ENCODE peak calls at places on chromosomes 7 and 10, in seven cellular contexts. One of them, this sample, is unnamed.

GRCh38 chr7:95608344-95609173 is 12.2 kb upstream of the PDK4 start:
- DNase-seq in IMR-90: peak; percentile 93
- DNase-seq in left ventricle myocardium inferior: peak; percentile 93
- DNase-seq in kidney: peak; percentile 97
- DNase-seq in uterus: peak; percentile 88
- DNase-seq in upper lobe of left lung: peak; percentile 97
- DNase-seq in CD8-positive, alpha-beta T cell: no peak
- DNase-seq in this sample: peak; percentile 86

GRCh38 chr10:73763343-73763742 is 18.5 kb upstream of the CHCHD1 start:
- DNase-seq in IMR-90: no peak
- DNase-seq in left ventricle myocardium inferior: no peak
- DNase-seq in kidney: no peak
- DNase-seq in uterus: no peak
- DNase-seq in upper lobe of left lung: no peak
- DNase-seq in CD8-positive, alpha-beta T cell: peak; percentile 23
- DNase-seq in this sample: no peak

GRCh38 chr7:122989577-122989976 is 5.9 kb downstream of the TAS2R16 start:
- DNase-seq in IMR-90: no peak
- DNase-seq in left ventricle myocardium inferior: no peak
- DNase-seq in kidney: no peak
- DNase-seq in uterus: no peak
- DNase-seq in upper lobe of left lung: no peak
- DNase-seq in CD8-positive, alpha-beta T cell: no peak
- DNase-seq in this sample: no peak

GRCh38 chr7:88169717-88170320 is 50.0 kb downstream of the SRI start:
- DNase-seq in IMR-90: peak; percentile 5
- DNase-seq in left ventricle myocardium inferior: no peak
- DNase-seq in kidney: no peak
- DNase-seq in uterus: no peak
- DNase-seq in upper lobe of left lung: no peak
- DNase-seq in CD8-positive, alpha-beta T cell: no peak
- DNase-seq in this sample: no peak

GRCh38 chr7:13231216-13231615 is 543.8 kb downstream of the ARL4A start:
- DNase-seq in IMR-90: no peak
- DNase-seq in left ventricle myocardium inferior: no peak
- DNase-seq in kidney: no peak
- DNase-seq in uterus: no peak
- DNase-seq in upper lobe of left lung: no peak
- DNase-seq in CD8-positive, alpha-beta T cell: no peak
- DNase-seq in this sample: no peak

GRCh38 chr7:13988765-13989137 is 715 bp downstream of the ETV1 start:
- DNase-seq in IMR-90: peak; percentile 26
- DNase-seq in left ventricle myocardium inferior: no peak
- DNase-seq in kidney: no peak
- DNase-seq in uterus: no peak
- DNase-seq in upper lobe of left lung: peak; percentile 37
- DNase-seq in CD8-positive, alpha-beta T cell: no peak
- DNase-seq in this sample: no peak

GRCh38 chr7:18210382-18210781 is 182.7 kb upstream of the PRPS1L1 start:
- DNase-seq in IMR-90: no peak
- DNase-seq in left ventricle myocardium inferior: no peak
- DNase-seq in kidney: no peak
- DNase-seq in uterus: no peak
- DNase-seq in upper lobe of left lung: no peak
- DNase-seq in CD8-positive, alpha-beta T cell: no peak
- DNase-seq in this sample: no peak

GRCh38 chr7:72805526-72806494 is 22.2 kb downstream of the TYW1B start:
- DNase-seq in IMR-90: peak; percentile 82
- DNase-seq in left ventricle myocardium inferior: no peak
- DNase-seq in kidney: no peak
- DNase-seq in uterus: no peak
- DNase-seq in upper lobe of left lung: peak; percentile 21
- DNase-seq in CD8-positive, alpha-beta T cell: no peak
- DNase-seq in this sample: no peak

GRCh38 chr10:75502389-75502788 is 71.0 kb downstream of the LRMDA start:
- DNase-seq in IMR-90: no peak
- DNase-seq in left ventricle myocardium inferior: no peak
- DNase-seq in kidney: no peak
- DNase-seq in uterus: no peak
- DNase-seq in upper lobe of left lung: no peak
- DNase-seq in CD8-positive, alpha-beta T cell: no peak
- DNase-seq in this sample: no peak

GRCh38 chr7:42494199-42494710 is 257.2 kb upstream of the GLI3 start:
- DNase-seq in IMR-90: no peak
- DNase-seq in left ventricle myocardium inferior: no peak
- DNase-seq in kidney: no peak
- DNase-seq in uterus: no peak
- DNase-seq in upper lobe of left lung: no peak
- DNase-seq in CD8-positive, alpha-beta T cell: no peak
- DNase-seq in this sample: no peak

GRCh38 chr10:43322769-43323168 is 48.7 kb upstream of the FXYD4 start:
- DNase-seq in IMR-90: peak; percentile 51
- DNase-seq in left ventricle myocardium inferior: peak; percentile 86
- DNase-seq in kidney: peak; percentile 97
- DNase-seq in uterus: peak; percentile 85
- DNase-seq in upper lobe of left lung: peak; percentile 96
- DNase-seq in CD8-positive, alpha-beta T cell: peak; percentile 78
- DNase-seq in this sample: peak; percentile 20

GRCh38 chr7:44978511-44979366 is at the start of gene MYO1G:
- DNase-seq in IMR-90: no peak
- DNase-seq in left ventricle myocardium inferior: peak; percentile 36
- DNase-seq in kidney: peak; percentile 86
- DNase-seq in uterus: no peak
- DNase-seq in upper lobe of left lung: peak; percentile 85
- DNase-seq in CD8-positive, alpha-beta T cell: peak; percentile 83
- DNase-seq in this sample: peak; percentile 76

GRCh38 chr10:52313350-52314006 is 603 bp upstream of the DKK1 start:
- DNase-seq in IMR-90: peak; percentile 32
- DNase-seq in left ventricle myocardium inferior: no peak
- DNase-seq in kidney: no peak
- DNase-seq in uterus: no peak
- DNase-seq in upper lobe of left lung: no peak
- DNase-seq in CD8-positive, alpha-beta T cell: no peak
- DNase-seq in this sample: no peak

GRCh38 chr10:98134431-98135221 is at the start of gene R3HCC1L:
- DNase-seq in IMR-90: peak; percentile 77
- DNase-seq in left ventricle myocardium inferior: peak; percentile 91
- DNase-seq in kidney: peak; percentile 97
- DNase-seq in uterus: peak; percentile 91
- DNase-seq in upper lobe of left lung: peak; percentile 90
- DNase-seq in CD8-positive, alpha-beta T cell: peak; percentile 93
- DNase-seq in this sample: peak; percentile 60

GRCh38 chr10:98131615-98132014 is 2.8 kb upstream of the R3HCC1L start:
- DNase-seq in IMR-90: no peak
- DNase-seq in left ventricle myocardium inferior: no peak
- DNase-seq in kidney: no peak
- DNase-seq in uterus: no peak
- DNase-seq in upper lobe of left lung: no peak
- DNase-seq in CD8-positive, alpha-beta T cell: no peak
- DNase-seq in this sample: no peak

GRCh38 chr10:98138031-98138430 is 3.6 kb downstream of the R3HCC1L start:
- DNase-seq in IMR-90: no peak
- DNase-seq in left ventricle myocardium inferior: no peak
- DNase-seq in kidney: no peak
- DNase-seq in uterus: no peak
- DNase-seq in upper lobe of left lung: no peak
- DNase-seq in CD8-positive, alpha-beta T cell: no peak
- DNase-seq in this sample: no peak

GRCh38 chr10:98134117-98134430 is 383 bp upstream of the R3HCC1L start:
- DNase-seq in IMR-90: no peak
- DNase-seq in left ventricle myocardium inferior: no peak
- DNase-seq in kidney: no peak
- DNase-seq in uterus: no peak
- DNase-seq in upper lobe of left lung: no peak
- DNase-seq in CD8-positive, alpha-beta T cell: no peak
- DNase-seq in this sample: no peak

GRCh38 chr10:98135222-98135899 is 904 bp downstream of the R3HCC1L start:
- DNase-seq in IMR-90: no peak
- DNase-seq in left ventricle myocardium inferior: no peak
- DNase-seq in kidney: peak; percentile 42
- DNase-seq in uterus: no peak
- DNase-seq in upper lobe of left lung: no peak
- DNase-seq in CD8-positive, alpha-beta T cell: no peak
- DNase-seq in this sample: no peak
- H3K4me1 ChIP-seq in IMR-90: peaks cover 8% of the 10 kb centered on the region
- H3K4me1 ChIP-seq in left ventricle myocardium inferior: peaks cover 58% of the 10 kb centered on the region
- H3K4me1 ChIP-seq in kidney: peaks cover 6% of the 10 kb centered on the region
- H3K4me1 ChIP-seq in uterus: no peaks in the 10 kb centered on the region
- H3K4me1 ChIP-seq in upper lobe of left lung: peaks cover 44% of the 10 kb centered on the region
- H3K4me1 ChIP-seq in CD8-positive, alpha-beta T cell: peaks cover 23% of the 10 kb centered on the region
- H3K4me1 ChIP-seq in this sample: no peaks in the 10 kb centered on the region

GRCh38 chr10:24241536-24241935 is 32.6 kb downstream of the KIAA1217 start:
- DNase-seq in IMR-90: no peak
- DNase-seq in left ventricle myocardium inferior: no peak
- DNase-seq in kidney: no peak
- DNase-seq in uterus: no peak
- DNase-seq in upper lobe of left lung: no peak
- DNase-seq in CD8-positive, alpha-beta T cell: no peak
- DNase-seq in this sample: no peak

GRCh38 chr10:24240001-24240751 is 31.2 kb downstream of the KIAA1217 start:
- DNase-seq in IMR-90: no peak
- DNase-seq in left ventricle myocardium inferior: no peak
- DNase-seq in kidney: no peak
- DNase-seq in uterus: no peak
- DNase-seq in upper lobe of left lung: no peak
- DNase-seq in CD8-positive, alpha-beta T cell: no peak
- DNase-seq in this sample: no peak

GRCh38 chr10:24237801-24238390 is 29.0 kb downstream of the KIAA1217 start:
- DNase-seq in IMR-90: no peak
- DNase-seq in left ventricle myocardium inferior: no peak
- DNase-seq in kidney: no peak
- DNase-seq in uterus: no peak
- DNase-seq in upper lobe of left lung: no peak
- DNase-seq in CD8-positive, alpha-beta T cell: no peak
- DNase-seq in this sample: no peak

GRCh38 chr10:24238527-24239247 is 29.7 kb downstream of the KIAA1217 start:
- DNase-seq in IMR-90: no peak
- DNase-seq in left ventricle myocardium inferior: no peak
- DNase-seq in kidney: no peak
- DNase-seq in uterus: no peak
- DNase-seq in upper lobe of left lung: no peak
- DNase-seq in CD8-positive, alpha-beta T cell: no peak
- DNase-seq in this sample: no peak

GRCh38 chr10:24239289-24239688 is 30.4 kb downstream of the KIAA1217 start:
- DNase-seq in IMR-90: no peak
- DNase-seq in left ventricle myocardium inferior: no peak
- DNase-seq in kidney: no peak
- DNase-seq in uterus: no peak
- DNase-seq in upper lobe of left lung: no peak
- DNase-seq in CD8-positive, alpha-beta T cell: no peak
- DNase-seq in this sample: no peak
- H3K4me1 ChIP-seq in IMR-90: no peaks in the 10 kb centered on the region
- H3K4me1 ChIP-seq in left ventricle myocardium inferior: peaks cover 77% of the 10 kb centered on the region
- H3K4me1 ChIP-seq in kidney: peaks cover 19% of the 10 kb centered on the region
- H3K4me1 ChIP-seq in uterus: no peaks in the 10 kb centered on the region
- H3K4me1 ChIP-seq in upper lobe of left lung: peaks cover 28% of the 10 kb centered on the region
- H3K4me1 ChIP-seq in CD8-positive, alpha-beta T cell: no peaks in the 10 kb centered on the region
- H3K4me1 ChIP-seq in this sample: peaks cover 17% of the 10 kb centered on the region

GRCh38 chr10:103851261-103851660 is 4.1 kb downstream of the SH3PXD2A start:
- DNase-seq in IMR-90: no peak
- DNase-seq in left ventricle myocardium inferior: no peak
- DNase-seq in kidney: no peak
- DNase-seq in uterus: no peak
- DNase-seq in upper lobe of left lung: no peak
- DNase-seq in CD8-positive, alpha-beta T cell: no peak
- DNase-seq in this sample: no peak

GRCh38 chr10:103847909-103848468 is 7.4 kb downstream of the SH3PXD2A start:
- DNase-seq in IMR-90: no peak
- DNase-seq in left ventricle myocardium inferior: no peak
- DNase-seq in kidney: no peak
- DNase-seq in uterus: no peak
- DNase-seq in upper lobe of left lung: no peak
- DNase-seq in CD8-positive, alpha-beta T cell: no peak
- DNase-seq in this sample: no peak

GRCh38 chr10:103849212-103849877 is 6.0 kb downstream of the SH3PXD2A start:
- DNase-seq in IMR-90: no peak
- DNase-seq in left ventricle myocardium inferior: no peak
- DNase-seq in kidney: no peak
- DNase-seq in uterus: no peak
- DNase-seq in upper lobe of left lung: no peak
- DNase-seq in CD8-positive, alpha-beta T cell: no peak
- DNase-seq in this sample: no peak

GRCh38 chr10:103850572-103850895 is 4.8 kb downstream of the SH3PXD2A start:
- DNase-seq in IMR-90: no peak
- DNase-seq in left ventricle myocardium inferior: peak; percentile 38
- DNase-seq in kidney: no peak
- DNase-seq in uterus: no peak
- DNase-seq in upper lobe of left lung: no peak
- DNase-seq in CD8-positive, alpha-beta T cell: no peak
- DNase-seq in this sample: no peak

DNA sequence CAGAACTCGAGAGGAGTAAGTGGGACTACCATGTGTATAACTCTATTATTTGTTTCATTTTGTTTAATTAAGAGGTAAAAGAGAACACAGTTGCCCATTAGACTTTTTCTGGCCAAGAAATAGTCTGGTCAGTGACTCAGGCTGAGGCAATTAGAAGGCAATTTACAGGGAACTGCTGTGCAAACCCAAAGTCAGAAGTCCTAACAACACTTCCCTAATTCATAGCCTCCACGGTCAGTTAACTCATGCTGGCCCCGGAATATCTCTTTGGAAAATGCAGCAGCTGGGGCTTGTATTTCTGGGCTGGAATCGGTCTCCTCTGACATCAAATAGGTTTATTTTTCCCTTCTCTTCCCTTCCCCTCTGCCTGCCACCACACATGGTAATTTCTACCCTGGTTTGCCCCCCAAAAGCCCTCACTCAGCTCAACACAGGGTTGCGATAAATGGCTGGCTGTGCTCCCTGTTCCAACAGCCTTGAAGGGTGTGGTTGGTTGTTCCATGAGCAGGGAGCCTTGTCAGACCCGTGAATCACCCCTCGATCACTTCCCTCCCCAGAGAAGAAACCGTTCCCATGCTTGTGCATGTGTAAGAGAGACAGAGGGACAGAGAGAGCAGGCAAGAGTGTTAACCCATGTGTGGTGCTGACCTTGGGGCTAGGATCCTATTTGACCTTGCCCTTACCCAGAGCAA is 5.3 kb downstream of the SH3PXD2A start:
- DNase-seq in IMR-90: peak; percentile 93
- DNase-seq in left ventricle myocardium inferior: no peak
- DNase-seq in kidney: no peak
- DNase-seq in uterus: no peak
- DNase-seq in upper lobe of left lung: no peak
- DNase-seq in CD8-positive, alpha-beta T cell: no peak
- DNase-seq in this sample: no peak
- H3K4me1 ChIP-seq in IMR-90: peaks cover 32% of the 10 kb centered on the region
- H3K4me1 ChIP-seq in left ventricle myocardium inferior: peaks cover 87% of the 10 kb centered on the region
- H3K4me1 ChIP-seq in kidney: no peaks in the 10 kb centered on the region
- H3K4me1 ChIP-seq in uterus: no peaks in the 10 kb centered on the region
- H3K4me1 ChIP-seq in upper lobe of left lung: peaks cover 78% of the 10 kb centered on the region
- H3K4me1 ChIP-seq in CD8-positive, alpha-beta T cell: peaks cover 25% of the 10 kb centered on the region
- H3K4me1 ChIP-seq in this sample: peaks cover 11% of the 10 kb centered on the region

DNA sequence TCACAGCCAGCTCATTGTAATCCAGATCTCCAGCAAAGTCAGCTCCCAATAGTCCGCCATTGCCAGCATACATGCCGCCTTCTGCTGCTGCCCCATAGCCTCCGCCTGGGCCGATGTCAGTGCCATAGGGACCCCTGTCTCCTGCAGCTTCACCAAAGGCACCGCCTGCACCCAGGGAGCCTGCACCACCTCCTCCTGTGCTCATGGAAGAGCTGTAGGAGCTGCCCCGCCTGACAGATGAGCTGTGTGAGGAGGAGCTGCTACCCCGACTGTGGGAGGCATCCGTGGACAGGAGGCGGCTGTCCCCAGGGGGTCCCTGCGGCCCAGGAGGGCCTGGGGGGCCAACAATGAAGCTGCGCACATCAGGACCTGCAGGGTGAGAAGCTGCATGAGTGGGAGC is 51.7 kb downstream of the COL17A1 start:
- DNase-seq in IMR-90: no peak
- DNase-seq in left ventricle myocardium inferior: no peak
- DNase-seq in kidney: no peak
- DNase-seq in uterus: no peak
- DNase-seq in upper lobe of left lung: no peak
- DNase-seq in CD8-positive, alpha-beta T cell: no peak
- DNase-seq in this sample: no peak
- H3K4me1 ChIP-seq in IMR-90: no peaks in the 10 kb centered on the region
- H3K4me1 ChIP-seq in left ventricle myocardium inferior: peaks cover 12% of the 10 kb centered on the region
- H3K4me1 ChIP-seq in kidney: no peaks in the 10 kb centered on the region
- H3K4me1 ChIP-seq in uterus: no peaks in the 10 kb centered on the region
- H3K4me1 ChIP-seq in upper lobe of left lung: no peaks in the 10 kb centered on the region
- H3K4me1 ChIP-seq in CD8-positive, alpha-beta T cell: no peaks in the 10 kb centered on the region
- H3K4me1 ChIP-seq in this sample: no peaks in the 10 kb centered on the region